ENCODE peak calls at places on chromosomes 6 and 20, in nine cellular contexts. N is right cardiac atrium; B is psoas muscle; P is upper lobe of right lung; I is left ventricle myocardium superior; E is SK-N-SH treated with all-trans-retinoic acid at 6 μM for 48 hours; O is RWPE2; X is effector memory CD8-positive, alpha-beta T cell; H is activated naive CD4-positive, alpha-beta T cell treated with anti-CD3 and anti-CD28 coated beads, Interleukin-2, amount 50 U/mL, for 72 hours. L is an unnamed sample.

GRCh38 chr6:148144917-148145521 is 197.6 kb upstream of the SASH1 start:
- ATAC-seq in O (no peak), N (no peak), I (peak; percentile 36), P (peak; percentile 83), X (no peak), H (peak; percentile 44), B (no peak), E (peak; percentile 94), L (no peak)

GRCh38 chr6:47162793-47163192 is 120.7 kb upstream of the ADGRF1 start:
- ATAC-seq in I (no peak), O (no peak), X (no peak), H (no peak), E (no peak), N (no peak), B (no peak), P (peak; percentile 31), L (no peak)

GRCh38 chr6:166419268-166419667 is 36.5 kb upstream of the MPC1 start:
- ATAC-seq in N (no peak), I (no peak), E (no peak), P (no peak), O (peak; percentile 52), H (peak; percentile 72), B (no peak), X (peak; percentile 69), L (no peak)

GRCh38 chr20:14775778-14776177 is 438.4 kb upstream of the FLRT3 start:
- ATAC-seq in H (no peak), N (no peak), I (no peak), O (peak; percentile 85), P (no peak), X (no peak), B (peak; percentile 76), E (peak; percentile 94), L (no peak)

GRCh38 chr6:116512709-116513108 is 1.3 kb downstream of the CALHM5 start:
- ATAC-seq in X (no peak), O (no peak), E (peak; percentile 22), H (no peak), I (peak; percentile 30), B (no peak), P (no peak), N (no peak), L (no peak)

GRCh38 chr6:132902866-132903265 is 88.5 kb downstream of the RPS12 start:
- ATAC-seq in N (no peak), O (no peak), X (no peak), P (no peak), I (no peak), H (no peak), E (no peak), B (no peak), L (no peak)

GRCh38 chr20:25048519-25048952 is 9.4 kb downstream of the ACSS1 start:
- ATAC-seq in I (peak; percentile 7), O (no peak), H (no peak), E (no peak), B (no peak), N (no peak), X (no peak), P (peak; percentile 74), L (no peak)

GRCh38 chr20:47253860-47254259 is 102.6 kb downstream of the ZMYND8 start:
- ATAC-seq in O (no peak), B (no peak), N (no peak), E (no peak), I (peak; percentile 45), P (no peak), H (no peak), X (no peak), L (no peak)

GRCh38 chr6:126066068-126067048 is 80.0 kb downstream of the TRMT11 start:
- ATAC-seq in O (no peak), H (no peak), N (no peak), E (no peak), P (no peak), B (no peak), X (no peak), I (no peak), L (no peak)

GRCh38 chr20:10747019-10747418 is 73.2 kb upstream of the JAG1 start:
- ATAC-seq in O (no peak), I (peak; percentile 53), X (no peak), P (no peak), N (peak; percentile 36), E (no peak), H (no peak), B (no peak), L (no peak)

GRCh38 chr6:108163267-108163643 is 2.6 kb upstream of the NR2E1 start:
- ATAC-seq in B (no peak), P (no peak), N (no peak), E (peak; percentile 21), I (no peak), X (peak; percentile 27), O (peak; percentile 39), H (peak; percentile 48), L (no peak)

GRCh38 chr20:48620112-48620485 is 207.7 kb downstream of the PREX1 start:
- ATAC-seq in X (no peak), E (no peak), B (no peak), P (no peak), O (no peak), N (peak; percentile 19), I (peak; percentile 31), H (peak; percentile 1), L (peak; percentile 4)

GRCh38 chr20:46343358-46344357 is 35.4 kb upstream of the CDH22 start:
- ATAC-seq in I (no peak), H (peak; percentile 18), X (no peak), N (peak; percentile 23), B (peak; percentile 81), E (peak; percentile 18), P (peak; percentile 13), O (peak; percentile 13), L (no peak)

GRCh38 chr6:16670183-16670582 is 91.1 kb downstream of the ATXN1 start:
- ATAC-seq in H (peak; percentile 62), N (peak; percentile 60), O (no peak), X (peak; percentile 24), B (peak; percentile 23), E (peak; percentile 23), I (peak; percentile 89), P (peak; percentile 88), L (peak; percentile 52)

GRCh38 chr6:21845018-21845417 is 251.5 kb downstream of the SOX4 start:
- ATAC-seq in P (no peak), O (no peak), N (peak; percentile 75), I (peak; percentile 68), E (no peak), B (no peak), X (no peak), H (no peak), L (no peak)

GRCh38 chr6:4313044-4313686 is 177.8 kb upstream of the ECI2 start:
- ATAC-seq in I (peak; percentile 78), H (no peak), P (peak; percentile 69), E (peak; percentile 83), O (peak; percentile 92), X (no peak), N (peak; percentile 83), B (peak; percentile 31), L (peak; percentile 63)

GRCh38 chr6:170453586-170454511 is 99.3 kb downstream of the PSMB1 start:
- ATAC-seq in P (no peak), E (no peak), X (no peak), H (no peak), B (no peak), O (no peak), I (no peak), N (no peak), L (no peak)

GRCh38 chr6:158914923-158915322 is 85.1 kb downstream of the RSPH3 start:
- ATAC-seq in P (no peak), O (no peak), I (no peak), N (no peak), H (no peak), E (no peak), B (no peak), X (no peak), L (no peak)

GRCh38 chr6:46772754-46773153 is 20.4 kb upstream of the MEP1A start:
- ATAC-seq in H (no peak), O (no peak), P (peak; percentile 90), I (peak; percentile 84), E (no peak), B (no peak), N (peak; percentile 90), X (no peak), L (peak; percentile 75)

GRCh38 chr20:22617160-22617559 is 32.8 kb upstream of the FOXA2 start:
- ATAC-seq in E (no peak), B (no peak), X (no peak), I (no peak), O (peak; percentile 87), P (peak; percentile 93), N (peak; percentile 76), H (no peak), L (no peak)

GRCh38 chr6:105301072-105301503 is 101.8 kb downstream of the PREP start:
- ATAC-seq in N (peak; percentile 91), P (peak; percentile 33), H (no peak), O (no peak), X (no peak), B (peak; percentile 74), I (peak; percentile 95), E (peak; percentile 93), L (no peak)

GRCh38 chr6:3289664-3290055 is 30.9 kb downstream of the PSMG4 start:
- ATAC-seq in P (no peak), N (no peak), O (no peak), X (no peak), I (no peak), E (no peak), H (no peak), B (no peak), L (no peak)

GRCh38 chr6:56555438-56555872 is 87.2 kb downstream of the DST start:
- ATAC-seq in P (peak; percentile 22), I (peak; percentile 93), B (peak; percentile 60), X (no peak), O (no peak), E (peak; percentile 35), H (no peak), N (peak; percentile 94), L (peak; percentile 60)

GRCh38 chr6:158571826-158572652 is 12.1 kb downstream of the TMEM181 start:
- ATAC-seq in O (peak; percentile 68), I (peak; percentile 39), E (no peak), X (peak; percentile 72), P (peak; percentile 95), H (no peak), N (peak; percentile 43), B (no peak), L (no peak)

GRCh38 chr6:117601811-117602150 is 530 bp downstream of the GOPC start:
- ATAC-seq in O (peak; percentile 7), H (no peak), N (peak; percentile 1), E (peak; percentile 38), B (peak; percentile 30), I (peak; percentile 18), P (peak; percentile 1), X (peak; percentile 5), L (no peak)

GRCh38 chr20:58223358-58223941 is 5.0 kb downstream of the ANKRD60 start:
- ATAC-seq in B (no peak), N (no peak), H (peak; percentile 78), X (no peak), E (no peak), P (no peak), I (no peak), O (no peak), L (no peak)

L was measured in gastroesophageal sphincter.